ENCODE peak calls at places on chromosomes 1 and 21, in seven cellular contexts. X is WTC11; B is tibial artery; Q is tibial nerve; A is BJ; Y is CD8-positive, alpha-beta T cell; K is CD4-positive, alpha-beta T cell. G is an unnamed sample.

GRCh38 chr21:40151611-40152010 is 284.4 kb downstream of the PCP4 start:
- DNase-seq in X (no peak), B (no peak), Q (no peak), A (no peak), Y (no peak), K (no peak), G (no peak)

GRCh38 chr1:58573705-58574591 is 3.1 kb downstream of the TACSTD2 start:
- DNase-seq in X (no peak), B (no peak), Q (no peak), A (no peak), Y (peak; percentile 6), K (no peak), G (no peak)

GRCh38 chr1:90402893-90403849 is 313.9 kb downstream of the BARHL2 start:
- DNase-seq in X (no peak), B (no peak), Q (no peak), A (peak; percentile 77), Y (no peak), K (no peak), G (no peak)

GRCh38 chr21:27108228-27108627 is 141.3 kb upstream of the ADAMTS5 start:
- DNase-seq in X (no peak), B (no peak), Q (no peak), A (peak; percentile 25), Y (no peak), K (no peak), G (no peak)

GRCh38 chr1:18199462-18199861 is 91.9 kb downstream of the IGSF21 start:
- DNase-seq in X (peak; percentile 34), B (no peak), Q (no peak), A (no peak), Y (no peak), K (no peak), G (no peak)

GRCh38 chr1:145891587-145892485 is 6.2 kb upstream of the ANKRD35 start:
- DNase-seq in X (peak; percentile 98), B (peak; percentile 97), Q (peak; percentile 96), A (peak; percentile 93), Y (peak; percentile 52), K (peak; percentile 61), G (peak; percentile 55)

GRCh38 chr1:149843302-149844041 is 55.9 kb upstream of the BOLA1 start:
- DNase-seq in X (no peak), B (no peak), Q (no peak), A (no peak), Y (no peak), K (no peak), G (no peak)

GRCh38 chr1:178328728-178329127 is 168.0 kb downstream of the CLEC20A start:
- DNase-seq in X (no peak), B (no peak), Q (no peak), A (no peak), Y (no peak), K (no peak), G (no peak)

GRCh38 chr1:87826639-87827345 is 498.1 kb downstream of the LMO4 start:
- DNase-seq in X (no peak), B (peak; percentile 39), Q (peak; percentile 14), A (peak; percentile 39), Y (no peak), K (no peak), G (peak; percentile 53)

GRCh38 chr1:155267373-155267772 is 5.2 kb upstream of the SCAMP3 start:
- DNase-seq in X (no peak), B (no peak), Q (no peak), A (no peak), Y (no peak), K (no peak), G (no peak)

GRCh38 chr1:228136908-228137307 is 3.2 kb upstream of the GUK1 start:
- DNase-seq in X (no peak), B (no peak), Q (no peak), A (no peak), Y (no peak), K (no peak), G (no peak)

GRCh38 chr1:51237714-51238403 is 1.8 kb downstream of the RNF11 start:
- DNase-seq in X (no peak), B (no peak), Q (no peak), A (no peak), Y (no peak), K (no peak), G (no peak)

GRCh38 chr1:17335821-17336718 is 28.1 kb downstream of the PADI4 start:
- DNase-seq in X (peak; percentile 91), B (no peak), Q (peak; percentile 28), A (no peak), Y (peak; percentile 68), K (peak; percentile 65), G (peak; percentile 66)

GRCh38 chr1:6475381-6476133 is 9.6 kb upstream of the TNFRSF25 start:
- DNase-seq in X (peak; percentile 80), B (no peak), Q (no peak), A (no peak), Y (peak; percentile 86), K (peak; percentile 88), G (no peak)

GRCh38 chr1:59443355-59443754 is 146.5 kb downstream of the FGGY start:
- DNase-seq in X (no peak), B (no peak), Q (no peak), A (no peak), Y (no peak), K (no peak), G (no peak)

GRCh38 chr1:112995890-112996289 is 39.9 kb upstream of the SLC16A1 start:
- DNase-seq in X (no peak), B (no peak), Q (no peak), A (no peak), Y (no peak), K (no peak), G (no peak)

GRCh38 chr1:35506960-35507901 is 50.0 kb downstream of the KIAA0319L start:
- DNase-seq in X (no peak), B (no peak), Q (no peak), A (no peak), Y (peak; percentile 6), K (no peak), G (no peak)

GRCh38 chr1:50218344-50218743 is 109.6 kb downstream of the ELAVL4 start:
- DNase-seq in X (no peak), B (no peak), Q (no peak), A (no peak), Y (no peak), K (no peak), G (no peak)

GRCh38 chr1:21869620-21870121 is 57.6 kb downstream of the LDLRAD2 start:
- DNase-seq in X (no peak), B (peak; percentile 93), Q (peak; percentile 77), A (peak; percentile 49), Y (no peak), K (no peak), G (no peak)

GRCh38 chr1:8211620-8212442 is 106.1 kb upstream of the SLC45A1 start:
- DNase-seq in X (no peak), B (peak; percentile 70), Q (no peak), A (peak; percentile 94), Y (no peak), K (no peak), G (peak; percentile 64)

GRCh38 chr1:234987415-234988159 is 141.1 kb downstream of the TOMM20 start:
- DNase-seq in X (peak; percentile 53), B (peak; percentile 85), Q (peak; percentile 74), A (peak; percentile 79), Y (no peak), K (no peak), G (no peak)

GRCh38 chr1:236039736-236040670 is 24.9 kb downstream of the NID1 start:
- DNase-seq in X (no peak), B (peak; percentile 70), Q (peak; percentile 49), A (peak; percentile 59), Y (no peak), K (no peak), G (no peak)

GRCh38 chr1:220368352-220369265 is 96.4 kb upstream of the RAB3GAP2 start:
- DNase-seq in X (no peak), B (no peak), Q (no peak), A (peak; percentile 47), Y (no peak), K (no peak), G (no peak)

GRCh38 chr1:9869831-9870251 is 40.2 kb downstream of the CTNNBIP1 start:
- DNase-seq in X (no peak), B (no peak), Q (no peak), A (no peak), Y (no peak), K (no peak), G (no peak)

GRCh38 chr1:52102336-52103013 is 39.4 kb upstream of the ZFYVE9 start:
- DNase-seq in X (no peak), B (no peak), Q (no peak), A (no peak), Y (no peak), K (no peak), G (no peak)

GRCh38 chr1:204128964-204129896 is 22.6 kb downstream of the ETNK2 start:
- DNase-seq in X (peak; percentile 77), B (peak; percentile 60), Q (no peak), A (no peak), Y (peak; percentile 64), K (peak; percentile 63), G (no peak)

GRCh38 chr1:223091928-223092327 is 51.1 kb downstream of the TLR5 start:
- DNase-seq in X (no peak), B (no peak), Q (no peak), A (no peak), Y (no peak), K (no peak), G (no peak)
- TF ChIP-seq CTCF in X (no peak), B (no peak), Q (no peak), A (no peak), Y (no peak), K (no peak), G (no peak)

GRCh38 chr21:44911066-44911383 is 9.7 kb downstream of the ITGB2 start:
- DNase-seq in X (no peak), B (no peak), Q (no peak), A (no peak), Y (no peak), K (no peak), G (no peak)

GRCh38 chr21:44910229-44911065 is 10.3 kb downstream of the ITGB2 start:
- DNase-seq in X (no peak), B (no peak), Q (no peak), A (no peak), Y (no peak), K (no peak), G (no peak)

GRCh38 chr21:44912158-44912473 is 8.6 kb downstream of the ITGB2 start:
- DNase-seq in X (no peak), B (no peak), Q (no peak), A (no peak), Y (no peak), K (no peak), G (no peak)

GRCh38 chr21:44909719-44910118 is 11.0 kb downstream of the ITGB2 start:
- DNase-seq in X (no peak), B (no peak), Q (no peak), A (no peak), Y (no peak), K (no peak), G (no peak)

GRCh38 chr21:44911384-44912157 is 9.1 kb downstream of the ITGB2 start:
- DNase-seq in X (no peak), B (peak; percentile 80), Q (peak; percentile 63), A (no peak), Y (peak; percentile 63), K (peak; percentile 77), G (peak; percentile 73)
- TF ChIP-seq CTCF in X (no peak), B (peak; percentile 30), Q (peak; percentile 47), A (peak; percentile 11), Y (peak; percentile 66), K (peak; percentile 58), G (peak; percentile 93)

GRCh38 chr1:202090994-202091393 is 31.7 kb upstream of the GPR37L1 start:
- DNase-seq in X (no peak), B (no peak), Q (no peak), A (no peak), Y (no peak), K (no peak), G (no peak)
- TF ChIP-seq CTCF in X (no peak), B (no peak), Q (no peak), A (no peak), Y (no peak), K (no peak), G (no peak)

GRCh38 chr1:160726498-160727391 is 12.3 kb upstream of the SLAMF7 start:
- DNase-seq in X (peak; percentile 69), B (peak; percentile 24), Q (no peak), A (no peak), Y (peak; percentile 63), K (peak; percentile 51), G (peak; percentile 72)
- TF ChIP-seq CTCF in X (peak; percentile 78), B (peak; percentile 43), Q (peak; percentile 61), A (peak; percentile 72), Y (peak; percentile 99), K (peak; percentile 94), G (peak; percentile 97)